ENCODE peak calls at places on chromosomes 16 and 17, in five cellular contexts. L, I, X, Q and S are unnamed samples. For H3K9me3, the result is how much of the 10 kb centered on the place peaks cover.

GRCh38 chr17:29778936-29779811 is 150.9 kb downstream of the SSH2 start:
- DNase-seq in L (peak), I (peak), X (peak), Q (peak), S (peak)

GRCh38 chr17:74959826-74960738 is 12.5 kb downstream of the HID1 start:
- DNase-seq in L (peak), I (peak), X (no peak), Q (peak), S (no peak)

GRCh38 chr16:71626858-71627213 is 852 bp downstream of the MARVELD3 start:
- DNase-seq in L (peak), I (peak), X (no peak), Q (peak), S (no peak)

GRCh38 chr16:56140645-56141044 is 50.6 kb upstream of the GNAO1 start:
- DNase-seq in L (no peak), I (no peak), X (no peak), Q (no peak), S (no peak)

GRCh38 chr17:5912927-5913565 is 157.1 kb upstream of the WSCD1 start:
- DNase-seq in L (no peak), I (no peak), X (no peak), Q (no peak), S (no peak)

GRCh38 chr16:2159052-2159838 is 3.7 kb downstream of the TRAF7 start:
- DNase-seq in L (no peak), I (no peak), X (no peak), Q (peak), S (peak)

GRCh38 chr16:3113765-3114479 is 1.5 kb downstream of the ZNF205 start:
- DNase-seq in L (no peak), I (no peak), X (peak), Q (peak), S (no peak)

GRCh38 chr17:12622726-12623125 is 43.0 kb upstream of the MYOCD start:
- DNase-seq in L (no peak), I (no peak), X (peak), Q (no peak), S (no peak)

GRCh38 chr17:82589851-82590180 is 58.4 kb downstream of the WDR45B start:
- DNase-seq in L (no peak), I (no peak), X (no peak), Q (no peak), S (no peak)

GRCh38 chr16:81586976-81587625 is 142.5 kb downstream of the CMIP start:
- DNase-seq in L (no peak), I (no peak), X (no peak), Q (no peak), S (no peak)

GRCh38 chr17:43637563-43638323 is 24.0 kb downstream of the MEOX1 start:
- DNase-seq in L (no peak), I (no peak), X (no peak), Q (no peak), S (no peak)

GRCh38 chr16:35741546-35741945 is 2282.1 kb downstream of the TP53TG3F start:
- DNase-seq in L (no peak), I (no peak), X (no peak), Q (no peak), S (no peak)
- H3K9me3 ChIP-seq in L (under half), I (half or more), X (under half), Q (under half), S (under half)

GRCh38 chr17:59501690-59502089 is 63.7 kb upstream of the DHX40 start:
- DNase-seq in L (no peak), I (no peak), X (no peak), Q (no peak), S (no peak)

GRCh38 chr17:59496178-59496577 is 69.2 kb upstream of the DHX40 start:
- DNase-seq in L (no peak), I (no peak), X (no peak), Q (no peak), S (no peak)

GRCh38 chr17:59494757-59495368 is 70.5 kb upstream of the DHX40 start:
- DNase-seq in L (no peak), I (no peak), X (no peak), Q (no peak), S (no peak)

GRCh38 chr17:59502800-59503199 is 62.6 kb upstream of the DHX40 start:
- DNase-seq in L (no peak), I (no peak), X (no peak), Q (no peak), S (no peak)

GRCh38 chr17:59498421-59499307 is 66.7 kb upstream of the DHX40 start:
- DNase-seq in L (no peak), I (no peak), X (no peak), Q (no peak), S (peak)
- H3K9ac ChIP-seq in L (no peak), I (no peak), X (no peak), Q (no peak), S (no peak)

DNA sequence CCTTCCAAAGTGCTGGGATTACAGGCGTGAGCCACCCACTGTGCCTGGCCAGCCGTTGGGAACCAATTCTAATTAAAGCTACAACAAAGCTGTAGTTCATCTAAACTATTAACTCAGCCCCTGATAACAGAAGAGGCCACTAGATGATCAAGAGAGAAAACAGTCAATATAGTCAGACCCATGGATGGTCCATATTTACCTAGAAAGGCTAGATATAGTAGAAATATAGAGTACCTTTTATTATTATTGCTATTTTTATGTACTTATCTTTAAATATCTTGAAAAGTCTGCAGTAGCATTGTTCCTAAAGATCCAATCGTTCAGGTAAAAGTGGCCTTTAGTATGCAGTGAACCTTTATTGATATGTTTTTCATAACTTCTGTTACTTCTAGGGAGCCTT is 43.2 kb downstream of the RNF213 start:
- DNase-seq in L (no peak), I (no peak), X (no peak), Q (no peak), S (no peak)
- H3K9me3 ChIP-seq in L (under half), I (under half), X (under half), Q (under half), S (under half)

GRCh38 chr16:9522589-9522988 is 431.1 kb downstream of the HAPSTR1 start:
- DNase-seq in L (no peak), I (no peak), X (no peak), Q (no peak), S (no peak)
- H3K9ac ChIP-seq in L (no peak), I (no peak), X (no peak), Q (no peak), S (no peak)

GRCh38 chr16:17560548-17560947 is 89.8 kb upstream of the XYLT1 start:
- DNase-seq in L (no peak), I (no peak), X (no peak), Q (no peak), S (no peak)
- H3K9me3 ChIP-seq in L (under half), I (under half), X (under half), Q (under half), S (under half)